ENCODE peak calls at places on chromosomes 13 and 19, in four cellular contexts. G, Z, E and F are unnamed samples.

GRCh38 chr19:44113784-44114390 is 688 bp downstream of the ZNF225 start:
- DNase-seq in G (no peak), Z (peak), E (peak), F (peak)

GRCh38 chr13:72953391-72953960 is 105.3 kb upstream of the KLF5 start:
- DNase-seq in G (no peak), Z (no peak), E (no peak), F (no peak)

GRCh38 chr19:6714749-6715555 is 5.5 kb downstream of the C3 start:
- DNase-seq in G (no peak), Z (no peak), E (no peak), F (no peak)

GRCh38 chr19:54558339-54558738 is 15.3 kb upstream of the LILRA2 start:
- DNase-seq in G (no peak), Z (no peak), E (no peak), F (no peak)

GRCh38 chr13:86757236-86757978 is 913.8 kb upstream of the SLITRK5 start:
- DNase-seq in G (no peak), Z (no peak), E (peak), F (no peak)

GRCh38 chr13:72424059-72424458 is 303.4 kb downstream of the MZT1 start:
- DNase-seq in G (no peak), Z (no peak), E (no peak), F (no peak)

GRCh38 chr19:14370169-14370998 is 10.9 kb upstream of the ADGRE5 start:
- DNase-seq in G (no peak), Z (no peak), E (no peak), F (no peak)

GRCh38 chr13:85798999-85799646 is at the start of gene SLITRK6:
- DNase-seq in G (no peak), Z (peak), E (peak), F (peak)

GRCh38 chr19:34675250-34675649 is 1.7 kb downstream of the SCGB2B2 start:
- DNase-seq in G (no peak), Z (no peak), E (no peak), F (no peak)

GRCh38 chr13:34894756-34895155 is 47.3 kb upstream of the NBEA start:
- DNase-seq in G (no peak), Z (no peak), E (no peak), F (no peak)

GRCh38 chr19:16536130-16536529 is 6.1 kb downstream of the CHERP start:
- DNase-seq in G (no peak), Z (no peak), E (no peak), F (no peak)

GRCh38 chr19:17602217-17602616 is 46.8 kb downstream of the COLGALT1 start:
- DNase-seq in G (no peak), Z (no peak), E (no peak), F (no peak)

GRCh38 chr19:46442808-46443450 is 14.2 kb upstream of the PNMA8C start:
- DNase-seq in G (no peak), Z (peak), E (peak), F (peak)

GRCh38 chr13:51331354-51331861 is 8.1 kb upstream of the SERPINE3 start:
- DNase-seq in G (no peak), Z (no peak), E (no peak), F (no peak)

GRCh38 chr19:53537523-53538377 is at the start of gene ZNF331:
- DNase-seq in G (peak), Z (peak), E (peak), F (peak)